ENCODE peak calls at places on chromosomes 1 and 21, in seven cellular contexts. I is nephron progenitor cell, Y is MCF 10A, V is hepatocyte, T is WTC11, Q is pancreas, N is posterior cingulate gyrus. J is an unnamed sample.

GRCh38 chr1:152043870-152044269 is 7.1 kb upstream of the S100A11 start:
- DNase-seq in N (no peak), Y (no peak), T (no peak), V (no peak), I (no peak), Q (no peak), J (no peak)

GRCh38 chr21:20445971-20446370 is 552.2 kb upstream of the NCAM2 start:
- DNase-seq in N (no peak), T (no peak), Y (peak), V (no peak), I (no peak), Q (no peak), J (no peak)

GRCh38 chr1:21293537-21294265 is 3.4 kb upstream of the ECE1 start:
- DNase-seq in T (no peak), I (no peak), Y (no peak), N (no peak), Q (no peak), V (no peak), J (no peak)

GRCh38 chr1:215146252-215146975 is 63.9 kb downstream of the KCNK2 start:
- DNase-seq in T (peak), N (no peak), Q (no peak), V (peak), Y (peak), I (peak), J (peak)

GRCh38 chr21:45403825-45404725 is 890 bp upstream of the COL18A1 start:
- DNase-seq in N (no peak), Q (peak), I (peak), Y (peak), V (peak), T (peak), J (peak)

GRCh38 chr1:21638531-21639341 is 30.4 kb downstream of the RAP1GAP start:
- DNase-seq in T (no peak), Q (peak), V (peak), I (no peak), N (no peak), Y (peak), J (peak)

GRCh38 chr1:965526-966134 is 652 bp upstream of the PLEKHN1 start:
- DNase-seq in T (no peak), N (no peak), V (no peak), I (no peak), Y (no peak), Q (peak), J (no peak)

GRCh38 chr1:8232036-8232757 is 85.7 kb upstream of the SLC45A1 start:
- DNase-seq in Y (no peak), V (peak), Q (no peak), N (no peak), T (no peak), I (no peak), J (peak)

GRCh38 chr1:181390350-181391080 is 92.8 kb upstream of the CACNA1E start:
- DNase-seq in V (no peak), Y (peak), Q (no peak), I (no peak), T (no peak), N (no peak), J (no peak)

GRCh38 chr1:158248771-158249170 is 5.5 kb upstream of the CD1A start:
- DNase-seq in I (no peak), Y (no peak), Q (no peak), V (no peak), N (no peak), T (no peak), J (no peak)

GRCh38 chr1:5390497-5390896 is 601.7 kb downstream of the NPHP4 start:
- DNase-seq in Q (no peak), V (no peak), T (no peak), N (no peak), Y (no peak), I (no peak), J (no peak)

GRCh38 chr1:208183977-208184901 is 59.9 kb downstream of the PLXNA2 start:
- DNase-seq in Q (no peak), I (no peak), N (no peak), T (no peak), Y (peak), V (peak), J (peak)

GRCh38 chr1:90959352-90960206 is 62.3 kb downstream of the ZNF644 start:
- DNase-seq in Q (no peak), Y (peak), V (peak), T (no peak), N (no peak), I (no peak), J (peak)

GRCh38 chr1:53298163-53298685 is 29.6 kb downstream of the LRP8 start:
- DNase-seq in T (no peak), Q (no peak), I (no peak), Y (no peak), N (no peak), V (no peak), J (peak)

GRCh38 chr1:161020573-161021167 is at the start of gene F11R:
- DNase-seq in Q (peak), V (peak), Y (peak), I (peak), T (peak), N (no peak), J (no peak)

GRCh38 chr1:109938556-109938955 is 27.9 kb downstream of the CSF1 start:
- DNase-seq in Y (no peak), V (no peak), T (no peak), N (no peak), Q (no peak), I (no peak), J (no peak)

GRCh38 chr1:167599839-167600581 is 30.0 kb upstream of the RCSD1 start:
- DNase-seq in Y (peak), V (peak), T (no peak), I (no peak), N (no peak), Q (no peak), J (peak)

GRCh38 chr1:229819091-229819490 is 193.0 kb downstream of the URB2 start:
- DNase-seq in I (no peak), V (no peak), N (no peak), T (no peak), Y (peak), Q (no peak), J (no peak)

GRCh38 chr1:68442822-68443556 is 6.8 kb downstream of the RPE65 start:
- DNase-seq in N (no peak), I (peak), V (peak), T (peak), Y (peak), Q (no peak), J (peak)

GRCh38 chr1:111190931-111191451 is 9.5 kb downstream of the DENND2D start:
- DNase-seq in Q (no peak), I (no peak), Y (no peak), V (peak), N (no peak), T (no peak), J (peak)